ENCODE peak calls at places on chromosomes 2 and 18, in eight cellular contexts. K is transverse colon, Y is endothelial cell of umbilical vein, V is K562, I is Peyer's patch, F is uterus, U is H1, C is spleen. S is an unnamed sample. For H3K9me3, the result is how much of the 10 kb centered on the place peaks cover.

GRCh38 chr18:47286776-47287410 is 35.4 kb upstream of the SKOR2 start:
- DNase-seq in K (no peak), Y (no peak), V (no peak), I (no peak), F (no peak), U (no peak), C (no peak), S (no peak)

GRCh38 chr18:63844254-63844653 is 43.3 kb upstream of the SERPINB2 start:
- DNase-seq in K (no peak), Y (peak), V (no peak), I (no peak), F (no peak), U (no peak), C (no peak), S (no peak)

GRCh38 chr2:152098033-152098797 is 629 bp downstream of the CACNB4 start:
- DNase-seq in K (peak), Y (no peak), V (no peak), I (no peak), F (no peak), U (no peak), C (peak), S (no peak)

GRCh38 chr18:74778191-74778847 is 180.6 kb downstream of the ZNF407 start:
- DNase-seq in K (no peak), Y (no peak), V (peak), I (no peak), F (no peak), U (no peak), C (no peak), S (no peak)

GRCh38 chr2:113157897-113158753 is 15.6 kb upstream of the PSD4 start:
- DNase-seq in K (no peak), Y (peak), V (no peak), I (no peak), F (no peak), U (no peak), C (no peak), S (no peak)

GRCh38 chr2:173719471-173719870 is 245.7 kb downstream of the SP3 start:
- DNase-seq in K (no peak), Y (no peak), V (no peak), I (no peak), F (no peak), U (no peak), C (no peak), S (no peak)

GRCh38 chr2:224248944-224249371 is 152.9 kb downstream of the FAM124B start:
- DNase-seq in K (no peak), Y (no peak), V (no peak), I (no peak), F (no peak), U (no peak), C (no peak), S (no peak)

GRCh38 chr2:190283783-190284182 is 35.8 kb downstream of the HIBCH start:
- DNase-seq in K (no peak), Y (no peak), V (no peak), I (no peak), F (no peak), U (no peak), C (no peak), S (no peak)

GRCh38 chr2:241151934-241152660 is 1.8 kb downstream of the PPP1R7 start:
- DNase-seq in K (no peak), Y (no peak), V (no peak), I (no peak), F (no peak), U (no peak), C (no peak), S (no peak)

GRCh38 chr2:234145057-234145456 is 94.6 kb downstream of the SPP2 start:
- DNase-seq in K (no peak), Y (no peak), V (no peak), I (no peak), F (no peak), U (no peak), C (no peak), S (no peak)

GRCh38 chr2:55490554-55490953 is 29.0 kb upstream of the CFAP36 start:
- DNase-seq in K (peak), Y (peak), V (peak), I (no peak), F (no peak), U (no peak), C (no peak), S (peak)

GRCh38 chr2:110115291-110116032 is at the start of gene MALL:
- DNase-seq in K (peak), Y (peak), V (no peak), I (no peak), F (no peak), U (no peak), C (no peak), S (no peak)
- TF ChIP-seq POLR2A in K (peak), Y (no peak), V (no peak), I (peak), F (no peak), U (no peak), C (no peak), S (no peak)

DNA sequence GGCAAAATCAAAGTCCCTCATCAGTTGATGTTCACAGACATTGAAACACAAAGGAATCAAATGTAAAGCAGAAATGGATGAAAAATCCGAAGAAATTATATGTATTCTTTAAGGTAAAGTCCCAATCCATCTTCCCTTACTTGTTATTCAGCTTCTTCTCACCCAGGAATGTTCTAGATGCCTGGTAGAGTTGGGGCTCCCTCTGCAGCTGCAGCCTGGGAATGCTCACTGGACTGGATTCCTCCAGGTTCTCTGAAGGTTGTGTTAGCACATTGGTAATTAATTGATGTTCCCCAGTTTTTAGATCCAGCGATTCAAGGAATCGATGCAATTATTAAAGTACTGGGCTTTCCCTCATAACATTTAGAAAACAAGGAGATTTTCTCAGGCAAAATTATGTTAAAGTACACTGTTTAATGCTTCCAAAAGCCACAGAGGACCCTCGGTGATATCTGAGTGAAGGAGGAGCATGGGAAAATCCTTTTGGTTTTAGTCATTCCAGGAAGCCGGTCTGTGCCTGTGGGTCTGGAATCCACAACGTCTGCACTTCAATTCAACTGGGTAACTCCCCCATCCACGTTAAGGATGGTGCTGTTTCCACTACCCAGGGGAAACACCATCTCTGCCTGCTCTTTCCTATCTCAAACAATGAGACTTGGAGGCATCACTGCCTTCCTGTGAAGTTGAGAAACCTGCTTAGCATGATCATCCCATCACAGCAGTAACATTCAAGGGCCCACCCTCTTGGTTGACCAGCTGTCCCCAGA is 22.0 kb downstream of the NTSR2 start:
- DNase-seq in K (no peak), Y (peak), V (no peak), I (no peak), F (no peak), U (no peak), C (no peak), S (no peak)
- TF ChIP-seq CTCF in K (no peak), Y (peak), V (peak), I (no peak), F (no peak), U (peak), C (no peak), S (peak)

GRCh38 chr18:38944446-38945024 is 1378.9 kb upstream of the CELF4 start:
- DNase-seq in K (no peak), Y (no peak), V (no peak), I (no peak), F (no peak), U (no peak), C (no peak), S (no peak)
- H3K9me3 ChIP-seq in K (under half), Y (under half), V (under half), I (under half), F (under half), U (under half), C (under half), S (under half)

GRCh38 chr2:165791811-165792454 is 2.1 kb downstream of the GALNT3 start:
- DNase-seq in K (no peak), Y (no peak), V (no peak), I (no peak), F (no peak), U (no peak), C (no peak), S (no peak)

GRCh38 chr2:165793161-165793778 is 777 bp downstream of the GALNT3 start:
- DNase-seq in K (peak), Y (no peak), V (no peak), I (peak), F (no peak), U (no peak), C (no peak), S (no peak)

GRCh38 chr2:165794520-165794882 is 454 bp upstream of the GALNT3 start:
- DNase-seq in K (peak), Y (no peak), V (no peak), I (peak), F (no peak), U (no peak), C (peak), S (no peak)

GRCh38 chr2:165795011-165795410 is 964 bp upstream of the GALNT3 start:
- DNase-seq in K (peak), Y (no peak), V (no peak), I (no peak), F (no peak), U (no peak), C (no peak), S (no peak)

GRCh38 chr2:165793779-165794519 is at the start of gene GALNT3:
- DNase-seq in K (peak), Y (no peak), V (no peak), I (peak), F (no peak), U (peak), C (peak), S (no peak)
- TF ChIP-seq POLR2A in K (peak), Y (no peak), V (no peak), I (peak), F (peak), U (peak), C (no peak), S (no peak)

GRCh38 chr2:222916229-222917197 is 55.7 kb downstream of the ACSL3 start:
- DNase-seq in K (no peak), Y (no peak), V (no peak), I (no peak), F (no peak), U (no peak), C (no peak), S (no peak)

GRCh38 chr2:222922019-222922800 is 61.4 kb downstream of the ACSL3 start:
- DNase-seq in K (no peak), Y (no peak), V (no peak), I (no peak), F (no peak), U (no peak), C (no peak), S (no peak)

GRCh38 chr2:222919841-222920609 is 59.2 kb downstream of the ACSL3 start:
- DNase-seq in K (no peak), Y (peak), V (peak), I (no peak), F (no peak), U (no peak), C (no peak), S (peak)

GRCh38 chr2:222915092-222915957 is 54.5 kb downstream of the ACSL3 start:
- DNase-seq in K (no peak), Y (peak), V (no peak), I (no peak), F (no peak), U (no peak), C (no peak), S (no peak)

DNA sequence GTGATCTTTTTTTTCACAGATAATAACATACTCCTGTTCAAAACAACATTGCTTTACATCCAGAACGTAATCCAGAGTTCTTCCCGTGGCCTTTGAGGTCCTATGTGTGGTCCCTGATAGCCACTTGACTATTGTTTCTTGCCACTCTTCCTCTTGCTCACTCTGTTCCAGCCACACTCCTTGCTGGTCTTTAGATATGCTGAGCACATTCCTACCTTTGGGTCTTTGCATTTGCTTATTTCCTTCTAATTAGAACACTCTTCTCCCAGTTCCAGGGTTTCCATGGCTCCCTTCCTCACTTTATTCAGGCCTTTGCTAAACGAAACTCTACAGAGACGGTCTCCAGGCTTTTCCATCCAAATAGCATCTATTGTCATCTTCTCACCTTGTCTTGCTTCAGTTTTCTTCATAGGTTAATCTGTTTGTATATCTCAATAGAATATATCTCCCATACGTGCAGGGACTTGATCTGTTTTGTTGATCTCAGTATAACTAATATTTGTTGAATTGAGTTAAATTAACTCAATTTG is 59.9 kb downstream of the ACSL3 start:
- DNase-seq in K (no peak), Y (no peak), V (no peak), I (no peak), F (no peak), U (no peak), C (no peak), S (no peak)
- TF ChIP-seq CTCF in K (no peak), Y (no peak), V (no peak), I (no peak), F (no peak), U (no peak), C (no peak), S (no peak)

DNA sequence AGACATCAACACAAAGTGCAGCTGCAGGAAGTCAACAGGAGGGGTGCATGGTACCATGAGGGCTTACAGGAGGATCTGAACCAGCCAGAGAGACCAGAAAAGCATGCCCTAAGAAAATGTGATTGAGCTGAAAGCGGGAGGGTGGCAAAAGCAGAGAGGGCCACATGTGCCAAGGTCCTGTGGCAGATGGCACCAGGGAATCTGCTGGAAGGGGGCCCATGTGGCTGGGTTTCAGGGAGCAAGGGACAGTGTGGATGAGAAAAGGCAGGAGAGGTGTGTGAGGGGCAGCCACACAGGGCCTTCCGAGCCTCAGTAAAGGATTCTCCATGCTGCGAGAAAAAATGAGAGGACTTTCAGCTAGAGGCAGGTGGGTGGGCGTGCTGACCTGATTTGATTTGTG is 61.5 kb upstream of the RNF152 start:
- DNase-seq in K (no peak), Y (no peak), V (no peak), I (no peak), F (no peak), U (no peak), C (no peak), S (no peak)
- H3K9me3 ChIP-seq in K (under half), Y (under half), V (under half), I (under half), F (under half), U (under half), C (under half), S (under half)

DNA sequence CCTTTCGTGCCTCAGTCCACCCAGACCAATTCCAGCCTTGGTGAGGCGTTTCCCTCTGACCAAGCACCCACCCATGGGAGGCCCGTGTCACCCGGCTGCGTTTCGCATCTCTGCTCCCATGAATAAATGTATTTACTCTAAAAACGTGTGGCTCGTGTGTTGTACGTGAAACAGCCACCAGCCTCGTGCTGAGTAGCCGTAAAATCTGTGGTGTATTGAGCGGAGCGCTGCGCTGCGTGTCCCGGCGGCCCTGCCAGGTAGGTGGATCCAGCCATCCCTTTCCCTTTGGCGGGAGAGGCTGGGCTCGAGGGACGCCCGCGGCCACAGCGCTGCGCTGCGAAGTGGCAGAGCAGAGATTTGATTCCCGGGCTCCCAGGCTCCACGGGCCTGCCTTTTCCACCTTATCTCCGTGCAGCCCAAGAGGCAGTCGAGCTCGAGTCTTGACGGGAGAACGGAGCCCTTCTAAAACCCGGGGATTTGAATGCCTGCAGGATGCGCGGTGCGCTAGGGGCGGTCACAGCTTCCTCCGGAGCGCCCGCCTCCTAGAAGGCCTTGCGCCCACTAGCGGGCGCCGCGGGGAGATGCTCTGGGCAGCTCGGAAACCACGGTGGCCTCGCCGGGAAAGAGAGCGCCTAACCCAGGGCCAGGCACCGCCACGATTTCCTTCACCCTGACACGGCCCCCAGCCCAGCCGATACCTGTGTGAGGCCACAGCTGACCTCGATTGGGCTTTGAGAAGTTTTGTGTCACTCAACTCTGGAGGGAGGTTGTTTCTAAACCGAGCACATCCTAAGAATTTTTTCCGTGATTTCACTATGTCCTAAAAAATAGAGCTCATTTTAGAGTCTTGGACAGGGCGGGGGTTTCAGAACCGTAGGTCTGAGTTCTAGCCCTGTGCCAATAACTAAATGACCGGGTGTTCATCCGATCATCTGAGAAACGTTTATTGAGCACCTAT is 3.9 kb upstream of the PSMD1 start:
- DNase-seq in K (peak), Y (peak), V (peak), I (peak), F (peak), U (no peak), C (peak), S (peak)
- TF ChIP-seq POLR2A in K (peak), Y (no peak), V (no peak), I (no peak), F (no peak), U (no peak), C (no peak), S (no peak)

GRCh38 chr2:16295891-16296290 is 355.5 kb downstream of the MYCN start:
- DNase-seq in K (no peak), Y (no peak), V (no peak), I (no peak), F (no peak), U (no peak), C (no peak), S (no peak)
- TF ChIP-seq CTCF in K (no peak), Y (no peak), V (no peak), I (no peak), F (no peak), U (no peak), C (no peak), S (no peak)

GRCh38 chr18:66966171-66966570 is 362.3 kb upstream of the CDH19 start:
- DNase-seq in K (no peak), Y (no peak), V (no peak), I (no peak), F (no peak), U (no peak), C (no peak), S (no peak)

GRCh38 chr18:66971951-66972350 is 368.1 kb upstream of the CDH19 start:
- DNase-seq in K (no peak), Y (no peak), V (no peak), I (no peak), F (no peak), U (no peak), C (no peak), S (no peak)
- H3K9me3 ChIP-seq in K (under half), Y (under half), V (under half), I (under half), F (under half), U (under half), C (under half), S (under half)